ENCODE peak calls at places on chromosome 18, in six cellular contexts. B is A549; H is ovary; S is stimulated activated CD8-positive, alpha-beta memory T cell treated with anti-CD3 and anti-CD28 coated beads, Interleukin-15, amount 100 ng/mL, for 24 hours; O is WERI-Rb-1; X is T follicular helper cell. U is an unnamed sample.

GRCh38 chr18:5546660-5547059 is 2.9 kb upstream of the EPB41L3 start:
- DNase-seq in B (peak; percentile 17), H (no peak), S (no peak), O (peak; percentile 42), X (no peak), U (peak; percentile 29)

GRCh38 chr18:29271496-29271895 is 1094.6 kb upstream of the CDH2 start:
- DNase-seq in B (no peak), H (no peak), S (no peak), O (no peak), X (no peak), U (no peak)

GRCh38 chr18:54806526-54806925 is 21.8 kb upstream of the RAB27B start:
- DNase-seq in B (no peak), H (no peak), S (no peak), O (no peak), X (no peak), U (no peak)

GRCh38 chr18:76697441-76697901 is 124.9 kb upstream of the ZNF236 start:
- DNase-seq in B (no peak), H (no peak), S (no peak), O (no peak), X (no peak), U (peak; percentile 86)

GRCh38 chr18:77851798-77852197 is 602.1 kb downstream of the GALR1 start:
- DNase-seq in B (no peak), H (no peak), S (no peak), O (no peak), X (no peak), U (peak; percentile 84)

GRCh38 chr18:2961828-2962227 is 51.1 kb downstream of the LPIN2 start:
- DNase-seq in B (no peak), H (no peak), S (no peak), O (no peak), X (no peak), U (no peak)

GRCh38 chr18:56019908-56020307 is 431.9 kb upstream of the TCF4 start:
- DNase-seq in B (no peak), H (no peak), S (no peak), O (no peak), X (no peak), U (no peak)

GRCh38 chr18:6746386-6746960 is 17.0 kb downstream of the ARHGAP28 start:
- DNase-seq in B (no peak), H (no peak), S (no peak), O (no peak), X (no peak), U (no peak)

GRCh38 chr18:37712776-37713175 is 147.2 kb upstream of the CELF4 start:
- DNase-seq in B (no peak), H (no peak), S (no peak), O (no peak), X (no peak), U (no peak)

GRCh38 chr18:2908166-2908945 is 61.5 kb downstream of the EMILIN2 start:
- DNase-seq in B (no peak), H (no peak), S (no peak), O (no peak), X (no peak), U (no peak)

GRCh38 chr18:31610841-31611240 is 19.2 kb downstream of the TTR start:
- DNase-seq in B (peak; percentile 6), H (no peak), S (no peak), O (peak; percentile 89), X (no peak), U (peak; percentile 23)

GRCh38 chr18:64234336-64234735 is 85.4 kb upstream of the LINC00305 start:
- DNase-seq in B (no peak), H (no peak), S (no peak), O (no peak), X (no peak), U (no peak)

GRCh38 chr18:79515331-79515730 is 119.6 kb downstream of the NFATC1 start:
- DNase-seq in B (no peak), H (no peak), S (no peak), O (peak; percentile 3), X (no peak), U (no peak)

GRCh38 chr18:45568017-45568416 is 47.3 kb upstream of the SLC14A2 start:
- DNase-seq in B (no peak), H (no peak), S (no peak), O (no peak), X (no peak), U (no peak)

GRCh38 chr18:48488388-48488850 is 50.4 kb upstream of the CTIF start:
- DNase-seq in B (peak; percentile 81), H (peak; percentile 75), S (no peak), O (no peak), X (no peak), U (no peak)

GRCh38 chr18:59087391-59087790 is 52.3 kb upstream of the SEC11C start:
- DNase-seq in B (no peak), H (no peak), S (no peak), O (no peak), X (peak; percentile 6), U (no peak)

GRCh38 chr18:40904295-40904694 is 1050.7 kb upstream of the PIK3C3 start:
- DNase-seq in B (no peak), H (no peak), S (no peak), O (no peak), X (no peak), U (no peak)

GRCh38 chr18:7626922-7627440 is 59.9 kb downstream of the PTPRM start:
- DNase-seq in B (peak; percentile 66), H (peak; percentile 28), S (no peak), O (no peak), X (no peak), U (no peak)

GRCh38 chr18:12257996-12258718 is 4.0 kb downstream of the CIDEA start:
- DNase-seq in B (no peak), H (no peak), S (no peak), O (no peak), X (no peak), U (no peak)

GRCh38 chr18:55287146-55287806 is 300.7 kb downstream of the TCF4 start:
- DNase-seq in B (no peak), H (no peak), S (no peak), O (no peak), X (no peak), U (no peak)

GRCh38 chr18:51041677-51042076 is 11.7 kb downstream of the SMAD4 start:
- DNase-seq in B (no peak), H (no peak), S (no peak), O (no peak), X (no peak), U (no peak)

GRCh38 chr18:76613058-76613457 is 118.0 kb upstream of the ZNF516 start:
- DNase-seq in B (no peak), H (no peak), S (no peak), O (no peak), X (no peak), U (no peak)

GRCh38 chr18:75198046-75198445 is 10.9 kb downstream of the PTGR3 start:
- DNase-seq in B (no peak), H (no peak), S (no peak), O (no peak), X (no peak), U (no peak)